ENCODE peak calls at places on chromosomes 2 and 18, in four cellular contexts. One of them, this sample, is unnamed.

GRCh38 chr18:8720141-8720540 is 14.8 kb downstream of the MTCL1 start:
- DNase-seq in stomach: no peak
- DNase-seq in A549: no peak
- DNase-seq in ovary: no peak
- DNase-seq in this sample: no peak

GRCh38 chr2:30272286-30272685 is 41.0 kb downstream of the LBH start:
- DNase-seq in stomach: no peak
- DNase-seq in A549: no peak
- DNase-seq in ovary: no peak
- DNase-seq in this sample: no peak

GRCh38 chr2:183162362-183162761 is 38.1 kb downstream of the NUP35 start:
- DNase-seq in stomach: no peak
- DNase-seq in A549: no peak
- DNase-seq in ovary: no peak
- DNase-seq in this sample: no peak

GRCh38 chr2:238883315-238884004 is 35.6 kb downstream of the TWIST2 start:
- DNase-seq in stomach: no peak
- DNase-seq in A549: no peak
- DNase-seq in ovary: no peak
- DNase-seq in this sample: no peak

GRCh38 chr2:26570083-26570430 is 71.1 kb downstream of the CIB4 start:
- DNase-seq in stomach: no peak
- DNase-seq in A549: no peak
- DNase-seq in ovary: no peak
- DNase-seq in this sample: no peak

GRCh38 chr18:46411862-46412690 is 244.9 kb downstream of the LOXHD1 start:
- DNase-seq in stomach: no peak
- DNase-seq in A549: no peak
- DNase-seq in ovary: peak
- DNase-seq in this sample: no peak

GRCh38 chr18:76672627-76673026 is 149.7 kb upstream of the ZNF236 start:
- DNase-seq in stomach: no peak
- DNase-seq in A549: no peak
- DNase-seq in ovary: no peak
- DNase-seq in this sample: peak

GRCh38 chr18:36352384-36352783 is 54.9 kb downstream of the FHOD3 start:
- DNase-seq in stomach: no peak
- DNase-seq in A549: peak
- DNase-seq in ovary: no peak
- DNase-seq in this sample: no peak

GRCh38 chr2:161992526-161992925 is 81.5 kb downstream of the DPP4 start:
- DNase-seq in stomach: no peak
- DNase-seq in A549: no peak
- DNase-seq in ovary: no peak
- DNase-seq in this sample: no peak

GRCh38 chr2:221361633-221362032 is 210.5 kb downstream of the EPHA4 start:
- DNase-seq in stomach: no peak
- DNase-seq in A549: no peak
- DNase-seq in ovary: no peak
- DNase-seq in this sample: no peak

GRCh38 chr2:39068757-39069515 is 51.9 kb downstream of the SOS1 start:
- DNase-seq in stomach: no peak
- DNase-seq in A549: peak
- DNase-seq in ovary: no peak
- DNase-seq in this sample: no peak

GRCh38 chr2:62705859-62706720 is 577 bp downstream of the EHBP1 start:
- DNase-seq in stomach: peak
- DNase-seq in A549: peak
- DNase-seq in ovary: peak
- DNase-seq in this sample: peak

GRCh38 chr18:67135981-67136380 is 380.5 kb downstream of the DSEL start:
- DNase-seq in stomach: no peak
- DNase-seq in A549: no peak
- DNase-seq in ovary: no peak
- DNase-seq in this sample: no peak

GRCh38 chr2:99403084-99403483 is 65.9 kb downstream of the EIF5B start:
- DNase-seq in stomach: no peak
- DNase-seq in A549: no peak
- DNase-seq in ovary: no peak
- DNase-seq in this sample: no peak
- H3K4me3 ChIP-seq in stomach: no peak
- H3K4me3 ChIP-seq in A549: no peak
- H3K4me3 ChIP-seq in ovary: no peak
- H3K4me3 ChIP-seq in this sample: no peak

GRCh38 chr2:121653035-121653434 is 3.8 kb upstream of the CLASP1 start:
- DNase-seq in stomach: no peak
- DNase-seq in A549: no peak
- DNase-seq in ovary: no peak
- DNase-seq in this sample: no peak
- TF ChIP-seq POLR2A in stomach: no peak
- TF ChIP-seq POLR2A in A549: no peak
- TF ChIP-seq POLR2A in ovary: no peak
- TF ChIP-seq POLR2A in this sample: no peak

GRCh38 chr2:174632847-174633620 is 35.4 kb upstream of the WIPF1 start:
- DNase-seq in stomach: no peak
- DNase-seq in A549: no peak
- DNase-seq in ovary: no peak
- DNase-seq in this sample: no peak
- TF ChIP-seq CTCF in stomach: no peak
- TF ChIP-seq CTCF in A549: no peak
- TF ChIP-seq CTCF in ovary: no peak
- TF ChIP-seq CTCF in this sample: no peak

DNA sequence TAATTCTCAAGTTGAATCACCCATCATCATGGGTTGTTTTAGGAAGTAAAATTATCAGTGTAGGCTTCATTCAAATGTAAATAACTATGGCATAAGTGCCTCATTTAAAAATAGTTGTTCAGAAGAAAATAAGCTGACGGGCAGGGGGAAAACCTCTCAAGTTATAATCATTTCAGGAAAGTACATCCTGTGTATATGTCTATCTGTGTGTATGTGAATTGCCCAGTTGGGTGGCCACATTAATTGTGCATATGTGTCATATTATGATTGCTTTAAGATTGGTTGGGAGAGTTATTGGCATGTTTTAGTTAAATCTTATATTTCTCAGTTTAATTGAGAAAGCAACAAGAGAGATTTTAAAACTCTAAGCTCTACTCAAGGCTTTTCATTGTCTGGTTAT is 282.8 kb upstream of the VWC2L start:
- DNase-seq in stomach: no peak
- DNase-seq in A549: no peak
- DNase-seq in ovary: no peak
- DNase-seq in this sample: no peak
- H3K4me3 ChIP-seq in stomach: no peak
- H3K4me3 ChIP-seq in A549: no peak
- H3K4me3 ChIP-seq in ovary: no peak
- H3K4me3 ChIP-seq in this sample: no peak

DNA sequence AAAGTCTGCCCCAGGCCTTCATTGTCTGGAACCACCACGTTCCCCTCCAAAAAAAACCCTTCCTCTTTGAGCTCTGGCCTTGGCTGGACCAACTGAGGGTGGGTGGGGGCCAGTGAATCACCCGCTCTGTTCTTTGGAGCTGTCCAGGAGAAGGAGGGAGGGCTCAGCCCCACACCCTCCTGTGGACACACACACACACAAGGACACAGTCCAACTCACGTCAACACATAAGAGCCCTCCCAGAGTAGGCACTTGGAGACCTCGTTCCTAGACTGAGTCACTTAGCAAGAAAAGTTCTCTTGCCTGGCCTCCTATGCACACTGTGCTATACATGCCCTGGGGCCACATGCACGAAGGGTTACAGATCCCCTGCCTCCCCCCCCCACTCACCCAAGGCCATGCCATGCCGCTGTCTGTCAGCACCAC is 1.2 kb upstream of the TNS1 start:
- DNase-seq in stomach: peak
- DNase-seq in A549: peak
- DNase-seq in ovary: peak
- DNase-seq in this sample: peak
- TF ChIP-seq POLR2A in stomach: no peak
- TF ChIP-seq POLR2A in A549: no peak
- TF ChIP-seq POLR2A in ovary: no peak
- TF ChIP-seq POLR2A in this sample: no peak

GRCh38 chr2:237322564-237322963 is 91.4 kb downstream of the COL6A3 start:
- DNase-seq in stomach: peak
- DNase-seq in A549: peak
- DNase-seq in ovary: no peak
- DNase-seq in this sample: no peak
- TF ChIP-seq CTCF in stomach: no peak
- TF ChIP-seq CTCF in A549: peak
- TF ChIP-seq CTCF in ovary: no peak
- TF ChIP-seq CTCF in this sample: no peak

GRCh38 chr2:95401480-95401879 is 1.0 kb upstream of the FAHD2A start:
- DNase-seq in stomach: no peak
- DNase-seq in A549: no peak
- DNase-seq in ovary: no peak
- DNase-seq in this sample: no peak

GRCh38 chr2:95399061-95399460 is 3.4 kb upstream of the FAHD2A start:
- DNase-seq in stomach: no peak
- DNase-seq in A549: no peak
- DNase-seq in ovary: no peak
- DNase-seq in this sample: no peak

GRCh38 chr2:95402370-95403203 is at the start of gene FAHD2A:
- DNase-seq in stomach: peak
- DNase-seq in A549: peak
- DNase-seq in ovary: peak
- DNase-seq in this sample: peak
- H3K4me3 ChIP-seq in stomach: peak
- H3K4me3 ChIP-seq in A549: peak
- H3K4me3 ChIP-seq in ovary: peak
- H3K4me3 ChIP-seq in this sample: peak

GRCh38 chr2:146931109-146931508 is 913.7 kb upstream of the ACVR2A start:
- DNase-seq in stomach: no peak
- DNase-seq in A549: no peak
- DNase-seq in ovary: no peak
- DNase-seq in this sample: no peak
- TF ChIP-seq POLR2A in stomach: no peak
- TF ChIP-seq POLR2A in A549: no peak
- TF ChIP-seq POLR2A in ovary: no peak
- TF ChIP-seq POLR2A in this sample: no peak

GRCh38 chr2:73031095-73031678 is 40.3 kb downstream of the SFXN5 start:
- DNase-seq in stomach: no peak
- DNase-seq in A549: no peak
- DNase-seq in ovary: no peak
- DNase-seq in this sample: no peak
- TF ChIP-seq CTCF in stomach: no peak
- TF ChIP-seq CTCF in A549: no peak
- TF ChIP-seq CTCF in ovary: no peak
- TF ChIP-seq CTCF in this sample: no peak

GRCh38 chr2:65917990-65918389 is 485.6 kb upstream of the SPRED2 start:
- DNase-seq in stomach: no peak
- DNase-seq in A549: no peak
- DNase-seq in ovary: no peak
- DNase-seq in this sample: no peak

GRCh38 chr2:65916785-65917295 is 484.4 kb upstream of the SPRED2 start:
- DNase-seq in stomach: no peak
- DNase-seq in A549: no peak
- DNase-seq in ovary: no peak
- DNase-seq in this sample: no peak

GRCh38 chr2:65920659-65921058 is 488.3 kb upstream of the SPRED2 start:
- DNase-seq in stomach: no peak
- DNase-seq in A549: no peak
- DNase-seq in ovary: no peak
- DNase-seq in this sample: no peak

GRCh38 chr2:65919579-65920188 is 487.3 kb upstream of the SPRED2 start:
- DNase-seq in stomach: no peak
- DNase-seq in A549: no peak
- DNase-seq in ovary: no peak
- DNase-seq in this sample: no peak

DNA sequence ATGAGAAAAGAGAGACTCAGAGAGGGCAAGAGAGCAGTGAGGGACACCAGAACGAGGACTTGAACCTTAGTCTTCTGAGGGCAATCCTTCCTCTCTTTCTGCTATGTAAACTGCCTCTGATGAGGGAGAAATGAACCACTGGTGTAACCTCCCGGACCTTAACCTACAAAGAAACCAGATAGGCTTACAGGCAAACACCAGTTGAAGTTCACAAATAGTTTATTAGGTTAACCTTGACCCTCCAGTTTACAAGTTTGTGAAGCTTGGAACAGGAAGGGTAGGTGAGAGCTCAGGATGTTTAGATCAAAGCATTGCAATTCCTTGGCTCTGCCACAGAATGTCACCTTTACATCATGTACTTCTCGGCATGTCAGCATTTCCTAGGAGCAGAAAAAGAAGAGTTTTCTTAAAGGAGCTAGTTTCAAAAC is 486.4 kb upstream of the SPRED2 start:
- DNase-seq in stomach: no peak
- DNase-seq in A549: no peak
- DNase-seq in ovary: no peak
- DNase-seq in this sample: no peak
- H3K4me3 ChIP-seq in stomach: no peak
- H3K4me3 ChIP-seq in A549: no peak
- H3K4me3 ChIP-seq in ovary: no peak
- H3K4me3 ChIP-seq in this sample: no peak

This sample was measured in lower leg skin.